ENCODE peak calls at places on chromosomes 5 and 9, in six cellular contexts. X is IMR-90, T is cardiac fibroblast, M is prostate gland, K is neural progenitor cell, Q is epithelial cell of esophagus. L is an unnamed sample.

GRCh38 chr5:163948086-163948666 is 442.8 kb downstream of the MAT2B start:
- DNase-seq in X (no peak), T (no peak), M (no peak), K (no peak), Q (no peak), L (no peak)

GRCh38 chr9:102550266-102550665 is 444.9 kb upstream of the CYLC2 start:
- DNase-seq in X (no peak), T (no peak), M (no peak), K (no peak), Q (no peak), L (no peak)

GRCh38 chr9:19922476-19923118 is 133.8 kb upstream of the SLC24A2 start:
- DNase-seq in X (peak; percentile 46), T (peak; percentile 81), M (no peak), K (peak; percentile 87), Q (peak; percentile 70), L (peak; percentile 63)

GRCh38 chr5:130034872-130035271 is 130.6 kb downstream of the CHSY3 start:
- DNase-seq in X (peak; percentile 8), T (peak; percentile 37), M (no peak), K (no peak), Q (peak; percentile 30), L (peak; percentile 40)

GRCh38 chr5:22649076-22649475 is 204.1 kb downstream of the CDH12 start:
- DNase-seq in X (no peak), T (peak; percentile 36), M (peak; percentile 44), K (no peak), Q (peak; percentile 79), L (no peak)

GRCh38 chr9:89657765-89658164 is 53.0 kb downstream of the GADD45G start:
- DNase-seq in X (no peak), T (no peak), M (no peak), K (no peak), Q (no peak), L (no peak)

GRCh38 chr5:153938131-153938842 is 100.4 kb downstream of the FAM114A2 start:
- DNase-seq in X (no peak), T (no peak), M (no peak), K (no peak), Q (no peak), L (no peak)

GRCh38 chr5:10642367-10642766 is 78.5 kb downstream of the ANKRD33B start:
- DNase-seq in X (no peak), T (no peak), M (no peak), K (no peak), Q (no peak), L (no peak)

GRCh38 chr9:105053209-105053652 is 125.3 kb upstream of the ABCA1 start:
- DNase-seq in X (peak; percentile 94), T (peak; percentile 72), M (no peak), K (no peak), Q (peak; percentile 95), L (peak; percentile 76)

GRCh38 chr5:90287031-90287430 is 122.5 kb downstream of the CETN3 start:
- DNase-seq in X (no peak), T (no peak), M (no peak), K (no peak), Q (no peak), L (no peak)

GRCh38 chr9:8223861-8224260 is 424.3 kb upstream of the DMAC1 start:
- DNase-seq in X (no peak), T (no peak), M (no peak), K (no peak), Q (no peak), L (no peak)

GRCh38 chr9:27654629-27655285 is 81.5 kb upstream of the C9orf72 start:
- DNase-seq in X (no peak), T (no peak), M (no peak), K (no peak), Q (no peak), L (no peak)

DNA sequence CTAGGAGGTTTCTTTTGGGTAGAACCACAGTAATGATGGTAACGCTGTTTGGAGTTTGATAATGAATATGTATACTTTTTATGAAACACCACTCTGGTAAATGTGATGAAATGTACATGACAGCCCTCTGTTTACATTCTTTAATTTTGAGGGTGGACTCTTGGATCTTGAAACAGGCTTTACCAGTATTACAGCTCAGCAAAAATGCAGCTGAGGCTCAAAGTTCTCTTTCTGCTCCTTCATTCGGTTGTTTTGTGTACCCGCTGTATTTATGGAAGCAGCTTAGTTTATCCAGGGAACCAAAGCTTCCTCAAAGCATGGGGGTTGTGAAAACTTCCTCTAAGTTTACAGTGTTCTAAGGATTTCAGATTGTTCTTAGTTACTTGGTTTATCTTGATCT is 11.1 kb downstream of the GAPVD1 start:
- DNase-seq in X (peak; percentile 61), T (no peak), M (peak; percentile 24), K (no peak), Q (peak; percentile 78), L (no peak)
- H3K4me3 ChIP-seq in X (no peak overlapping the region), T (no peak overlapping the region), M (no peak overlapping the region), K (no peak overlapping the region), Q (no peak overlapping the region), L (no peak overlapping the region)

DNA sequence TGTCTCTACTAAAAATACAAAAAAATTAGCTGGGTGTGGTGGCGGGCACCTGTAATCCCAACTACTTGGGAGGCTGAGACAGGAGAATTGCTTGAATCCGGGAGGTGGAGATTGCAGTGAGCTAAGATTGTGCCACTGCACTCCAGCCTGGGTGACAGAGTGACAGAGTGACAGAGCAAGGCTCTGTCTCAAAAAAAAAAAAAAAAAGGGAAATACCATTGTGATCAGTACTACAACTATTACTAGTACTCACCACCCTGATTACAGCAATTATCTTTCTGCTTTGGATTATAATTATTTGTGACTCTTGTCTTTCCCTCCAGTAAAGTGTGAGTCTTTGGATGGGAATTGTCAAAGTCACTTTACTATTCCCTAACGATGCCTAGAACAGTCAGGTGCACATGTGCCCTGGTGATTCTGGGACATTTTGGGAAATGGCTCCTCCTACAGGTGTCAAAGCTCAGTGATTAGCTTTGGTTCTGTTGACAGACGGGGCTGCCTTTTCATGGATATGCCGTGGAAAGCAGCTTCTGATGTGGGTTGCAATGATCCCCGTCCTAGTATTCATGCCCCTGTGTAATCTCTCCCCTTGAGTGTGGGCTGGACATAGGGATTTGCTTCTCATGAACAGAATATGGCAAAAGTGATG is 31.8 kb upstream of the FRRS1L start:
- DNase-seq in X (no peak), T (no peak), M (no peak), K (peak; percentile 22), Q (no peak), L (no peak)
- TF ChIP-seq CTCF in X (no peak), T (no peak), M (no peak), K (peak; percentile 39), Q (peak; percentile 22), L (no peak)

GRCh38 chr5:107512029-107512428 is 158.7 kb downstream of the EFNA5 start:
- DNase-seq in X (no peak), T (no peak), M (no peak), K (peak; percentile 89), Q (no peak), L (no peak)
- H3K4me3 ChIP-seq in X (no peak overlapping the region), T (no peak overlapping the region), M (no peak overlapping the region), K (peak overlapping the region; percentile 37), Q (no peak overlapping the region), L (no peak overlapping the region)

GRCh38 chr5:64506567-64507321 is 929 bp downstream of the RGS7BP start:
- DNase-seq in X (no peak), T (no peak), M (no peak), K (peak; percentile 62), Q (no peak), L (no peak)

GRCh38 chr5:64509798-64510197 is 4.0 kb downstream of the RGS7BP start:
- DNase-seq in X (no peak), T (no peak), M (no peak), K (no peak), Q (no peak), L (no peak)

GRCh38 chr5:64502181-64502580 is 3.6 kb upstream of the RGS7BP start:
- DNase-seq in X (no peak), T (no peak), M (no peak), K (no peak), Q (no peak), L (no peak)

GRCh38 chr5:64505769-64506566 is at the start of gene RGS7BP:
- DNase-seq in X (peak; percentile 7), T (peak; percentile 47), M (peak; percentile 26), K (peak; percentile 80), Q (peak; percentile 48), L (peak; percentile 52)
- TF ChIP-seq CTCF in X (no peak), T (no peak), M (no peak), K (no peak), Q (no peak), L (no peak)

DNA sequence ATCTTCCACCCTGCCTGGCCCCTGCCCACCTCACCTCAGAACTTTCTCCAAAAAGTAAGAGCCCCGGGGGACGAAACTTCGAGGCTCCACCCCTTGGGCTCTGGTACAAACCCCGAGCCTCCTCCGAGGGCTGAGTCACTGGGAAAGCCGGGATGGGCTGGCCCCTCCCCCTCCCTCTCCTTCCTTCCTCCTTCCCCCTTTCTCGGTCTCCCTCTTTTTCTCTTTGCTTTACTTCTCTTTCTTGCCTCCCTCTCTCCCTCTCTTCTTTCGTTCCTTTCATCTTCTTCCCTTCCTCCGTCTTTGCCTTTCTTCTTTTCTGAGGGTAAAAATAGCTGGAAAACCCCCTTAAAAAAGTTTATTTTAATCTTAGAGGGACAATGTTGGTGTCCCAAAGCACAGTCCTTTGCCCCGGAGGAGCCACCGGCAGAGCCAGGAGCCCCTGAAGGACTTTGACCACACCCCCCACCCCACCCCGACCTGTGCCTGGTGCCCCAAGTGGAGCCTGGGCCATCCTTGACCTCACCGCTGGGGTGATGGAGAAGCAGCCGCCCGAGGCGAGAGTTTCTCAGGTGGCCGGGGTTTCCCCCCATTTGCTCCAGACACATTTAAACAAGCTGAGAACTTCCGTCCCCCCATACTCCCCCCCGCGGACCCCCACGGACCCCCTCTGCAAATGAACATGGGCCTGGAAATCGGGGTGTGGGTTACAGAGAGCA is 5.7 kb upstream of the NOTCH1 start:
- DNase-seq in X (peak; percentile 64), T (peak; percentile 78), M (peak; percentile 71), K (peak; percentile 70), Q (peak; percentile 91), L (peak; percentile 56)
- H3K4me3 ChIP-seq in X (no peak overlapping the region), T (no peak overlapping the region), M (no peak overlapping the region), K (no peak overlapping the region), Q (peak overlapping the region; percentile 7), L (no peak overlapping the region)

GRCh38 chr5:142770650-142771609 is 753 bp downstream of the ARHGAP26 start:
- DNase-seq in X (no peak), T (peak; percentile 43), M (peak; percentile 45), K (peak; percentile 81), Q (peak; percentile 54), L (peak; percentile 39)

GRCh38 chr5:142767925-142768324 is 2.3 kb upstream of the ARHGAP26 start:
- DNase-seq in X (no peak), T (no peak), M (no peak), K (no peak), Q (no peak), L (no peak)

GRCh38 chr5:142767178-142767577 is 3.0 kb upstream of the ARHGAP26 start:
- DNase-seq in X (no peak), T (no peak), M (no peak), K (no peak), Q (no peak), L (no peak)

GRCh38 chr5:142769793-142770649 is at the start of gene ARHGAP26:
- DNase-seq in X (peak; percentile 91), T (peak; percentile 97), M (peak; percentile 99), K (peak; percentile 99), Q (peak; percentile 99), L (peak; percentile 97)

DNA sequence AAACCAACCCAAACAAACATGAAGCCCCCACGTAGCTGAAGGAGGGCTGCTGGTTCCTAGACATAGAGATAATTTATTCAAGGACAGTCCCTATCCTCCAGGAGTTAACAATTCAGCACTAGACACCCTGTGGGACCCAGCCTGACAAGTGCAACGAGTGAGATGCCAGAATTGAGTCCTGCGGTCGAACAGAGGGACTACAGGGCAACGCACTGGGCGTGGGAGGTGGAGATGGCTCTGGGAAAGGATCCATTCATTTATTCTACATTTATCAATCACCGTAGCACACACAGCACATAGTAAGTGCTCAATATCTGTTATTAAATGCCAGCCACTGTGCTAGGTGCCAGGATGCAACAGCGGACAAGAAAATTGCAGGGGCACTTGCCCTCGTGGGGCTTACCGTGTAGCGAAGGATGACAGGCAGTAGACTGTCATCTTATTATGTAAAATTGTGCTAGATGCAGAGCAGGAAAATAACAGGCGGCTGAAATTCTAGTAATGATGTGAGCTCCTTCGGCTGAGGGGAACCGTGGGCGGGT is 855 bp upstream of the ARHGAP26 start:
- DNase-seq in X (no peak), T (no peak), M (no peak), K (peak; percentile 53), Q (no peak), L (no peak)
- TF ChIP-seq CTCF in X (no peak), T (peak; percentile 6), M (no peak), K (no peak), Q (no peak), L (no peak)